ENCODE peak calls at places on chromosome 16, in ten cellular contexts. Y is transverse colon, H is prostate gland, E is sigmoid colon, K is HepG2, L is suprapubic skin, J is Panc1, W is GM23338, T is breast epithelium, S is spleen. F is an unnamed sample. For H3K4me1, the result is how much of the 10 kb centered on the place peaks cover.

GRCh38 chr16:61382435-61382834 is 653.8 kb downstream of the CDH8 start:
- DNase-seq in Y (no peak), H (no peak), E (no peak), K (no peak), L (no peak), J (no peak), W (no peak), T (no peak), S (no peak), F (no peak)

GRCh38 chr16:1060416-1061340 is 11.9 kb upstream of the SSTR5 start:
- DNase-seq in Y (no peak), H (no peak), E (no peak), K (no peak), L (no peak), J (no peak), W (no peak), T (no peak), S (no peak), F (no peak)

GRCh38 chr16:48556913-48557351 is 53.0 kb downstream of the N4BP1 start:
- DNase-seq in Y (no peak), H (no peak), E (no peak), K (no peak), L (no peak), J (peak), W (no peak), T (no peak), S (no peak), F (no peak)

GRCh38 chr16:14572535-14572934 is 57.5 kb downstream of the PARN start:
- DNase-seq in Y (no peak), H (no peak), E (no peak), K (no peak), L (no peak), J (no peak), W (no peak), T (no peak), S (no peak), F (no peak)

GRCh38 chr16:55713103-55713502 is 57.3 kb downstream of the SLC6A2 start:
- DNase-seq in Y (no peak), H (no peak), E (no peak), K (no peak), L (no peak), J (no peak), W (no peak), T (no peak), S (no peak), F (no peak)

GRCh38 chr16:65024649-65025243 is 97.1 kb downstream of the CDH11 start:
- DNase-seq in Y (no peak), H (no peak), E (no peak), K (no peak), L (no peak), J (no peak), W (no peak), T (no peak), S (no peak), F (no peak)

GRCh38 chr16:49631521-49632041 is 224.3 kb downstream of the ZNF423 start:
- DNase-seq in Y (no peak), H (no peak), E (no peak), K (no peak), L (no peak), J (no peak), W (no peak), T (no peak), S (no peak), F (no peak)

GRCh38 chr16:89863741-89864391 is 9.5 kb upstream of the TCF25 start:
- DNase-seq in Y (peak), H (no peak), E (no peak), K (no peak), L (no peak), J (no peak), W (no peak), T (peak), S (peak), F (no peak)

GRCh38 chr16:66204761-66205160 is 161.7 kb upstream of the CDH5 start:
- DNase-seq in Y (no peak), H (no peak), E (no peak), K (no peak), L (no peak), J (no peak), W (no peak), T (no peak), S (no peak), F (no peak)

GRCh38 chr16:6643083-6643686 is 689.5 kb upstream of the RBFOX1 start:
- DNase-seq in Y (peak), H (peak), E (no peak), K (peak), L (no peak), J (peak), W (peak), T (peak), S (no peak), F (peak)

GRCh38 chr16:55817236-55817912 is 15.5 kb downstream of the CES1 start:
- DNase-seq in Y (no peak), H (no peak), E (no peak), K (no peak), L (no peak), J (no peak), W (no peak), T (no peak), S (no peak), F (no peak)

GRCh38 chr16:22814330-22815105 is 556 bp downstream of the HS3ST2 start:
- DNase-seq in Y (no peak), H (no peak), E (no peak), K (no peak), L (peak), J (no peak), W (peak), T (no peak), S (no peak), F (no peak)

GRCh38 chr16:21650517-21650916 is 1.9 kb downstream of the IGSF6 start:
- DNase-seq in Y (no peak), H (no peak), E (no peak), K (no peak), L (no peak), J (no peak), W (no peak), T (no peak), S (no peak), F (no peak)

GRCh38 chr16:23855010-23855409 is 19.2 kb downstream of the PRKCB start:
- DNase-seq in Y (no peak), H (no peak), E (no peak), K (no peak), L (no peak), J (no peak), W (peak), T (no peak), S (peak), F (no peak)
- H3K4me1 ChIP-seq in Y (under half), H (under half), E (under half), K (under half), L (under half), J (under half), W (under half), T (under half), S (half or more), F (under half)

DNA sequence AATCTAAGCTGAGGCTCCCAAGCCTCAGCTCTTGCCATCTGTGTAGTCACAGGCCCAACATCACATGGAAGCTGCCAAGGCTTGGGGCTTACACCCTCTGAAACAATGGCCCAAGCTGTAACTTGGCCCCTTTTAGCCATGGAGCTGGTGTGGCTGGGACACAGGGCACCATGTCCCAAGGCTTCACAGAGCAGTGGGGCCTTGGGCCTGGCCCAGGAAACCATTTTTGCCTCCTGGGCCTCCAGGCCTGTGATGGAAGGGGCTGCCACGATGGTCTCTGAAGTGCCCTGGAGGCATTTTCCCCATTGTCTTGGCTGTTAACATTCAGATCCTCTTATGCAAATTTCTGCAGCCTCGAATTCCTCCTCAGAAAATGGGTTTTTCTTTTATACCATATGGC is 952.3 kb upstream of the GOT2 start:
- DNase-seq in Y (no peak), H (no peak), E (no peak), K (no peak), L (no peak), J (no peak), W (no peak), T (no peak), S (no peak), F (no peak)
- TF ChIP-seq POLR2AphosphoS5 in Y (no peak), H (no peak), E (no peak), K (no peak), L (no peak), J (no peak), W (no peak), T (no peak), S (no peak), F (no peak)

GRCh38 chr16:87956169-87956770 is 5.0 kb downstream of the BANP start:
- DNase-seq in Y (peak), H (no peak), E (no peak), K (no peak), L (no peak), J (no peak), W (peak), T (no peak), S (peak), F (no peak)

GRCh38 chr16:87956771-87957279 is 5.6 kb downstream of the BANP start:
- DNase-seq in Y (no peak), H (no peak), E (no peak), K (peak), L (no peak), J (no peak), W (peak), T (no peak), S (no peak), F (no peak)

GRCh38 chr16:87955302-87956168 is 4.3 kb downstream of the BANP start:
- DNase-seq in Y (no peak), H (no peak), E (no peak), K (no peak), L (no peak), J (no peak), W (no peak), T (no peak), S (no peak), F (no peak)

GRCh38 chr16:87958632-87959031 is 7.4 kb downstream of the BANP start:
- DNase-seq in Y (no peak), H (no peak), E (no peak), K (no peak), L (no peak), J (no peak), W (no peak), T (no peak), S (no peak), F (no peak)

DNA sequence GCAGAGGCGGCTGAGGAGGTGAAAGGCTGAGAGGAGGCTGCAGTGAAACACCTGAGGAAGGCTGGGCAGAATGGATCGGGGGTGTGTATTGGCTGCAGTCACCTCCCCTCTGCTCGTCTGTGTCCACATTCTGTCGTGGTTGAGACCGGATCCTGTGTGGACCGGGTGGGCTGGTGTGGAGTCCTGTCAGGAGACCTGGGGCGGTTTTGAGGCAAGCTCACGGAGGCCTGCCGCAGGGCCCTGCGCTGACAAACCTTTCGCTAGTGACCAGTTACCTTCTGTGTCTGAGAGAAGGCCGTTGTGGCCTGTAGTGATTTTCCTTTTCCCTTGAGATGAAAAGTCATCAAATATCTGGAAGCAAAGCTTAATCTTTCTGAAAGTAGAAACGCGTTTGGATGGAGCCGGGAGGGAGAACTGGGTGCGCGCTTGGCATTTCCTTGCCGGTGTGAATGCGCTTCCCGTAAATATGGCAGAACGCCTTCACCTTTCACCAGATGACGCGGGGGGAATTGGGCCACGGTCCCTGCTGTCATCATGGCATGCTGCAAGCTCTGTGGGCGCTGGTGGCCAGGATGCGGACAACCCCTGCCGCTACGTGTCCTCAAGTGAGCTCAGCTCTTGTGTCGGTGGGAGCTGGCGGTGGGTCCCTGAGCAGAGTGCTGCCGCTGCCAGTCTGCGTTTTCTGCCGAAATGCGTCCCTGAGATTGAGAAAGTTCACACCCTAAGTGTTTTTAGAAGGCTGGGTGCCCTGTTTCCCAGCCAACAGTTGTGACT is 6.2 kb downstream of the BANP start:
- DNase-seq in Y (no peak), H (no peak), E (no peak), K (no peak), L (no peak), J (no peak), W (no peak), T (no peak), S (no peak), F (no peak)
- H3K4me1 ChIP-seq in Y (under half), H (under half), E (under half), K (half or more), L (under half), J (under half), W (under half), T (under half), S (half or more), F (half or more)

DNA sequence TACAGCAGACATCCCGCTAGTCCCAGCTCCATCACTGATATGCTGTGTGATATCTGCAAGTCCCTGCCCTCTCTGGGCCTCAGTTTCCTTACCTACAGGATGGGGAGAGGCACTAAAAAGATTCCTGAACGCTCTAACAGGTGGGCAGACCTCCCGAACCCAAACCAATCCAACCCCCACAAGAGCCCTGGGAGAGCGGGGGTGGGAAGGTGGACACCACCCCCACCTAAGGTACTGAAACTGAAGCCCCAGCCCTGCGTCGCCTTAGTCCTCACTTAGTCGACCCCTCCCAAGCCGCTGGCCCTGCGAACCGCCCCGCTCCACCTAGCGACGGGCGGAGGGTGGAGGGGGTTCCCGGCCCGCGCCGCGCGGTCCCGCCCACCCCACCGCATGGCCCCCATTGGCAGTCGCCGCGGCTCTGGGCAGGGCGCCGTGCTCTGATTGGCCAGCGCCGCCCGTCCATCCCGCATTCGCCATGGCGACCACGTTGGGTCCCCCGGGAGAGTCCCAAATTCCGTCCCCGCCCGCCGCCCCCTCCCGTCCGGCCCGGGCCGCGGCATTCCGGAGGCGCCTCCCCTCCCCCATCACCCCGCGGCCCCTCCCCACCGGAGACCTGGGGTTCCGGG is 578 bp downstream of the CCDC102A start:
- DNase-seq in Y (peak), H (peak), E (peak), K (peak), L (peak), J (peak), W (peak), T (peak), S (peak), F (peak)
- TF ChIP-seq POLR2AphosphoS5 in Y (no peak), H (peak), E (no peak), K (no peak), L (no peak), J (no peak), W (peak), T (no peak), S (peak), F (no peak)

DNA sequence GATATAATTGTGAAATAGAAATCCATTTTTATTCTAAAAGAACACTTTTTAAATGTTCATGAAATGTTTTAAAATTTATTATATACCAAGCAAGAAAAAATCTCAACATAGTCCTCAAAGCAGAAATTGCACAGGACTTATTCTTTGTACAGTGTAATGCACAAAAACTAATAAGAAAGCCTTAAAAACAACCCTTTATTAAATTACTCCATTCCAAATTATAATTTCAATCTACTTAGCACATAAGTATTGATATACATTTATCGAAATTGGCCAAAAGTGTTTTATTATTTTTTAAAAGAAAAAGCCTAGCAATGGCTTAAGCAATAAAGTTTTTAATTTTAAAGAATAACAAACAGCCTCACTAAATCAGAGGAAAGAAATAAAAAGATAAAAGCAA is 19.1 kb downstream of the NLRC5 start:
- DNase-seq in Y (no peak), H (no peak), E (no peak), K (no peak), L (no peak), J (no peak), W (no peak), T (no peak), S (no peak), F (no peak)
- H3K4me1 ChIP-seq in Y (under half), H (under half), E (under half), K (under half), L (under half), J (under half), W (under half), T (under half), S (half or more), F (under half)

GRCh38 chr16:17031484-17032268 is 439.1 kb downstream of the XYLT1 start:
- DNase-seq in Y (no peak), H (no peak), E (no peak), K (no peak), L (no peak), J (no peak), W (no peak), T (no peak), S (no peak), F (no peak)
- TF ChIP-seq POLR2AphosphoS5 in Y (no peak), H (no peak), E (no peak), K (no peak), L (no peak), J (no peak), W (no peak), T (no peak), S (no peak), F (no peak)

GRCh38 chr16:3874794-3875692 is 5.5 kb downstream of the CREBBP start:
- DNase-seq in Y (no peak), H (no peak), E (no peak), K (no peak), L (peak), J (no peak), W (peak), T (no peak), S (no peak), F (no peak)

GRCh38 chr16:3878610-3879009 is 1.9 kb downstream of the CREBBP start:
- DNase-seq in Y (no peak), H (no peak), E (no peak), K (no peak), L (peak), J (no peak), W (no peak), T (no peak), S (no peak), F (no peak)

GRCh38 chr16:3876160-3876559 is 4.4 kb downstream of the CREBBP start:
- DNase-seq in Y (no peak), H (no peak), E (no peak), K (no peak), L (no peak), J (no peak), W (no peak), T (no peak), S (no peak), F (no peak)

GRCh38 chr16:3874242-3874641 is 6.3 kb downstream of the CREBBP start:
- DNase-seq in Y (peak), H (no peak), E (no peak), K (no peak), L (peak), J (no peak), W (no peak), T (no peak), S (no peak), F (no peak)

DNA sequence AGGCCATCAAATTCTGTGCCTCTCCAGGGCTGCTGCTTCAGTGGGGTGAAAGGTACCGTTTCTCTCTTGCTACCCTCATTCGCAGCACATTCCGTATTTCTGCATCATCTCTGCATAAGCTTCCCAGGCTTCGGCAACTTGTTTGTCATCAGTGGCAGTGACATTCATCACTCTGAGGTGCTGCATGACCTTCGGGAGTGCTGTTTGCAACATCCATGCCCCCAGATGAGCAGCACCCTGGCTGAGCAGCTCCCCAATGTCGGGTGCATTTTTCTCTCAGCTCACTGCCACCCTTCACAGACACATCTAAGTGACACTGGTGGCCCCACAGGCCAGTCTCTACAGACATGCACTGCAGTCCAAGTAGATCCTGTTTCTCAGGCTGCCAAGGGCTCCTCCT is 3.8 kb downstream of the CREBBP start:
- DNase-seq in Y (no peak), H (no peak), E (no peak), K (no peak), L (peak), J (no peak), W (no peak), T (no peak), S (no peak), F (no peak)
- H3K4me1 ChIP-seq in Y (half or more), H (under half), E (half or more), K (half or more), L (half or more), J (half or more), W (under half), T (under half), S (half or more), F (half or more)

GRCh38 chr16:16146380-16147315 is 76.6 kb downstream of the ABCC6 start:
- DNase-seq in Y (no peak), H (no peak), E (no peak), K (no peak), L (no peak), J (no peak), W (no peak), T (no peak), S (no peak), F (no peak)
- TF ChIP-seq POLR2AphosphoS5 in Y (no peak), H (no peak), E (no peak), K (peak), L (no peak), J (no peak), W (no peak), T (no peak), S (no peak), F (no peak)